ENCODE peak calls at places on chromosome 21, in seven cellular contexts. A, O, W, J, C, E and Y are unnamed samples.
A peak's percentile ranks its signal among the peaks of the same experiment; 100 is the strongest.

GRCh38 chr21:14206222-14206621 is 4.5 kb downstream of the LIPI start:
- DNase-seq in A (no peak), O (no peak), W (no peak), J (no peak), C (no peak), E (no peak), Y (no peak)

GRCh38 chr21:28776251-28776650 is 216.4 kb downstream of the LTN1 start:
- DNase-seq in A (no peak), O (peak; percentile 67), W (no peak), J (no peak), C (no peak), E (no peak), Y (no peak)

GRCh38 chr21:45914321-45914845 is 67.2 kb upstream of the COL6A1 start:
- DNase-seq in A (no peak), O (no peak), W (no peak), J (no peak), C (no peak), E (no peak), Y (no peak)

GRCh38 chr21:44901391-44902074 is 19.2 kb downstream of the ITGB2 start:
- DNase-seq in A (no peak), O (no peak), W (no peak), J (no peak), C (no peak), E (no peak), Y (no peak)

GRCh38 chr21:18840239-18840638 is 436.7 kb upstream of the TMPRSS15 start:
- DNase-seq in A (no peak), O (no peak), W (no peak), J (peak; percentile 25), C (no peak), E (no peak), Y (no peak)

GRCh38 chr21:45336535-45336810 is 48.8 kb upstream of the POFUT2 start:
- DNase-seq in A (no peak), O (no peak), W (no peak), J (no peak), C (no peak), E (no peak), Y (no peak)

GRCh38 chr21:41477641-41478318 is 30.2 kb downstream of the TMPRSS2 start:
- DNase-seq in A (no peak), O (no peak), W (peak; percentile 31), J (peak; percentile 75), C (no peak), E (peak; percentile 60), Y (no peak)

GRCh38 chr21:36454706-36455105 is 25.2 kb downstream of the CLDN14 start:
- DNase-seq in A (no peak), O (no peak), W (no peak), J (no peak), C (no peak), E (no peak), Y (no peak)

GRCh38 chr21:43204638-43205037 is 35.8 kb downstream of the CRYAA start:
- DNase-seq in A (peak; percentile 5), O (no peak), W (no peak), J (no peak), C (no peak), E (peak; percentile 31), Y (no peak)

GRCh38 chr21:25515484-25516405 is 91.5 kb downstream of the MRPL39 start:
- DNase-seq in A (no peak), O (no peak), W (no peak), J (peak; percentile 10), C (no peak), E (no peak), Y (no peak)

GRCh38 chr21:41833138-41834115 is 45.7 kb downstream of the PRDM15 start:
- DNase-seq in A (no peak), O (no peak), W (no peak), J (no peak), C (no peak), E (no peak), Y (no peak)